ENCODE peak calls at places on chromosomes 13 and 19, in five cellular contexts. M, Q, X, W and N are unnamed samples.

GRCh38 chr13:76991432-76991795 is 467 bp upstream of the CLN5 start:
- DNase-seq in Q (no peak), X (no peak), M (peak), W (peak), N (peak)

GRCh38 chr19:46192990-46193650 is 36.4 kb upstream of the IGFL1 start:
- DNase-seq in Q (no peak), X (peak), M (no peak), W (peak), N (no peak)

GRCh38 chr13:75489502-75490263 is 7.7 kb upstream of the TBC1D4 start:
- DNase-seq in M (peak), X (no peak), Q (no peak), W (no peak), N (no peak)

GRCh38 chr13:26257049-26257448 is 3.1 kb downstream of the CDK8 start:
- DNase-seq in X (no peak), W (no peak), Q (no peak), M (no peak), N (no peak)

GRCh38 chr19:13103961-13104847 is 1.5 kb upstream of the LYL1 start:
- DNase-seq in W (peak), X (peak), Q (peak), M (peak), N (no peak)

GRCh38 chr19:8252922-8253589 is 43.9 kb downstream of the CERS4 start:
- DNase-seq in Q (peak), M (peak), W (peak), X (peak), N (peak)

GRCh38 chr19:43695985-43696729 is 19.7 kb upstream of the IRGC start:
- DNase-seq in M (no peak), X (no peak), W (no peak), Q (no peak), N (no peak)

GRCh38 chr13:65378943-65379519 is 1851.1 kb downstream of the PCDH9 start:
- DNase-seq in Q (no peak), M (no peak), X (no peak), W (no peak), N (no peak)

GRCh38 chr19:45206328-45206727 is 27.7 kb downstream of the BLOC1S3 start:
- DNase-seq in X (no peak), Q (no peak), W (no peak), M (no peak), N (no peak)

GRCh38 chr13:26067601-26068000 is 15.8 kb upstream of the SHISA2 start:
- DNase-seq in X (no peak), Q (no peak), M (no peak), W (no peak), N (no peak)

GRCh38 chr19:40283414-40284250 is 1.5 kb downstream of the AKT2 start:
- DNase-seq in Q (no peak), W (no peak), M (no peak), X (no peak), N (no peak)

GRCh38 chr19:40381321-40381720 is 8.7 kb downstream of the HIPK4 start:
- DNase-seq in Q (no peak), X (no peak), W (no peak), M (no peak), N (no peak)

GRCh38 chr13:81493144-81493543 is 1152.2 kb upstream of the SPRY2 start:
- DNase-seq in W (no peak), M (no peak), Q (no peak), X (no peak), N (no peak)

GRCh38 chr13:79393564-79394249 is 12.3 kb downstream of the RBM26 start:
- DNase-seq in M (peak), X (no peak), W (no peak), Q (no peak), N (no peak)

GRCh38 chr13:42086582-42086981 is 38.1 kb downstream of the DGKH start:
- DNase-seq in X (no peak), W (no peak), M (no peak), Q (no peak), N (no peak)

GRCh38 chr19:7852851-7853759 is 21.1 kb downstream of the PRR36 start:
- DNase-seq in Q (peak), W (peak), M (peak), X (peak), N (peak)

GRCh38 chr13:89925107-89925506 is 1422.4 kb upstream of the MIR17HG start:
- DNase-seq in X (no peak), Q (no peak), M (no peak), W (no peak), N (peak)

GRCh38 chr19:6260912-6261636 is 18.7 kb downstream of the MLLT1 start:
- DNase-seq in Q (no peak), W (no peak), X (peak), M (peak), N (no peak)

GRCh38 chr13:25046985-25047660 is 48.8 kb upstream of the PABPC3 start:
- DNase-seq in M (peak), X (peak), W (no peak), Q (no peak), N (peak)

GRCh38 chr13:111278258-111278657 is 42.2 kb upstream of the TEX29 start:
- DNase-seq in M (no peak), X (no peak), Q (no peak), W (no peak), N (no peak)

GRCh38 chr19:17488593-17489391 is 18.5 kb downstream of the SLC27A1 start:
- DNase-seq in Q (peak), M (peak), W (peak), X (no peak), N (peak)

GRCh38 chr19:1466461-1467227 is 12.4 kb downstream of the C19orf25 start:
- DNase-seq in M (no peak), W (no peak), X (no peak), Q (no peak), N (no peak)

GRCh38 chr13:87080100-87080779 is 590.9 kb upstream of the SLITRK5 start:
- DNase-seq in W (no peak), M (no peak), X (no peak), Q (no peak), N (no peak)

GRCh38 chr13:51684076-51684475 is 99.8 kb downstream of the WDFY2 start:
- DNase-seq in Q (no peak), M (no peak), X (no peak), W (no peak), N (no peak)

GRCh38 chr19:2888739-2889224 is 11.9 kb upstream of the ZNF57 start:
- DNase-seq in Q (no peak), M (peak), X (no peak), W (peak), N (no peak)

GRCh38 chr13:76019421-76020044 is 383.4 kb downstream of the LMO7 start:
- DNase-seq in W (no peak), M (peak), Q (peak), X (no peak), N (no peak)

GRCh38 chr19:51693819-51694218 is 689 bp downstream of the SPACA6 start:
- DNase-seq in W (no peak), Q (no peak), M (peak), X (no peak), N (no peak)

GRCh38 chr13:46896346-46897138 is at the start of gene HTR2A:
- DNase-seq in Q (peak), M (no peak), X (no peak), W (peak), N (no peak)

GRCh38 chr19:3831601-3832000 is 37.2 kb downstream of the ZFR2 start:
- DNase-seq in X (no peak), Q (no peak), W (no peak), M (no peak), N (no peak)

GRCh38 chr13:72960541-72960940 is 98.3 kb upstream of the KLF5 start:
- DNase-seq in M (no peak), Q (no peak), W (no peak), X (no peak), N (no peak)

GRCh38 chr19:39402417-39403297 is 4.0 kb upstream of the ZFP36 start:
- DNase-seq in Q (peak), X (peak), W (peak), M (peak), N (peak)

GRCh38 chr13:73451120-73452029 is 392.6 kb downstream of the KLF5 start:
- DNase-seq in W (no peak), Q (no peak), M (no peak), X (no peak), N (no peak)